ENCODE peak calls at places on chromosome 11, in ten cellular contexts. O is DMS153; V is osteoblast; K is stimulated activated naive CD4-positive, alpha-beta T cell; A is GM20000; B is activated T-helper 9 cell treated with anti-CD3 and anti-CD28 coated beads, Interleukin-2, amount 50 U/mL, for 16 hours; X is brain microvascular endothelial cell; U is GM23338; T is cardiac muscle cell; Y is activated naive CD4-positive, alpha-beta T cell treated with anti-CD3 and anti-CD28 coated beads, Interleukin-2, amount 10 ng/mL, durations not matched to agents 7 days and 5 days. I is an unnamed sample.

GRCh38 chr11:61532136-61533038 is 23.8 kb downstream of the LRRC10B start:
- DNase-seq in O (no peak), V (peak), K (no peak), A (peak), B (no peak), X (no peak), U (peak), T (peak), Y (peak), I (no peak)

GRCh38 chr11:128727320-128727719 is 33.4 kb downstream of the FLI1 start:
- DNase-seq in O (no peak), V (no peak), K (no peak), A (no peak), B (no peak), X (no peak), U (no peak), T (peak), Y (no peak), I (no peak)

GRCh38 chr11:1530686-1531256 is 41.3 kb downstream of the DUSP8 start:
- DNase-seq in O (no peak), V (no peak), K (no peak), A (no peak), B (no peak), X (no peak), U (no peak), T (no peak), Y (no peak), I (no peak)

GRCh38 chr11:84468255-84468654 is 1158.9 kb downstream of the DLG2 start:
- DNase-seq in O (no peak), V (no peak), K (no peak), A (no peak), B (no peak), X (no peak), U (no peak), T (no peak), Y (no peak), I (no peak)

GRCh38 chr11:112889446-112889845 is 71.8 kb upstream of the NCAM1 start:
- DNase-seq in O (no peak), V (no peak), K (no peak), A (no peak), B (no peak), X (no peak), U (no peak), T (no peak), Y (no peak), I (no peak)

GRCh38 chr11:107747622-107748021 is 35.8 kb upstream of the SLN start:
- DNase-seq in O (no peak), V (no peak), K (no peak), A (no peak), B (no peak), X (no peak), U (peak), T (peak), Y (no peak), I (no peak)

GRCh38 chr11:43574949-43575915 is 105.3 kb upstream of the HSD17B12 start:
- DNase-seq in O (no peak), V (peak), K (no peak), A (peak), B (no peak), X (peak), U (peak), T (peak), Y (no peak), I (no peak)

GRCh38 chr11:36391062-36391461 is 95.0 kb downstream of the PRR5L start:
- DNase-seq in O (no peak), V (no peak), K (no peak), A (no peak), B (peak), X (no peak), U (no peak), T (no peak), Y (no peak), I (no peak)

I was measured in retinal pigment epithelial cell.